ENCODE peak calls at places on chromosomes 2 and 18, in five cellular contexts. One of them, this sample, is unnamed.

GRCh38 chr18:72840109-72840508 is 27.7 kb downstream of the NETO1 start:
- DNase-seq in memory B cell: no peak
- DNase-seq in stimulated activated CD4-positive, alpha-beta T cell treated with anti-CD3 and anti-CD28 coated beads, Interleukin-15, amount 100 ng/mL, for 48 hours: no peak
- DNase-seq in activated T-cell treated with anti-CD3 and anti-CD28 coated beads, Interleukin-2, amount 50 U/mL, for 72 hours: no peak
- DNase-seq in RCC 7860: no peak
- DNase-seq in this sample: no peak

GRCh38 chr18:64219511-64219910 is 70.6 kb upstream of the LINC00305 start:
- DNase-seq in RCC 7860: no peak
- DNase-seq in memory B cell: no peak
- DNase-seq in activated T-cell treated with anti-CD3 and anti-CD28 coated beads, Interleukin-2, amount 50 U/mL, for 72 hours: no peak
- DNase-seq in stimulated activated CD4-positive, alpha-beta T cell treated with anti-CD3 and anti-CD28 coated beads, Interleukin-15, amount 100 ng/mL, for 48 hours: no peak
- DNase-seq in this sample: no peak

GRCh38 chr2:99104006-99104405 is 37.5 kb upstream of the C2orf15 start:
- DNase-seq in stimulated activated CD4-positive, alpha-beta T cell treated with anti-CD3 and anti-CD28 coated beads, Interleukin-15, amount 100 ng/mL, for 48 hours: no peak
- DNase-seq in RCC 7860: no peak
- DNase-seq in activated T-cell treated with anti-CD3 and anti-CD28 coated beads, Interleukin-2, amount 50 U/mL, for 72 hours: no peak
- DNase-seq in memory B cell: no peak
- DNase-seq in this sample: no peak

GRCh38 chr2:156892449-156893335 is 364.8 kb upstream of the GALNT5 start:
- DNase-seq in RCC 7860: peak; percentile 22
- DNase-seq in activated T-cell treated with anti-CD3 and anti-CD28 coated beads, Interleukin-2, amount 50 U/mL, for 72 hours: no peak
- DNase-seq in memory B cell: no peak
- DNase-seq in stimulated activated CD4-positive, alpha-beta T cell treated with anti-CD3 and anti-CD28 coated beads, Interleukin-15, amount 100 ng/mL, for 48 hours: no peak
- DNase-seq in this sample: peak; percentile 29

GRCh38 chr2:101704046-101704466 is 6.5 kb downstream of the MAP4K4 start:
- DNase-seq in activated T-cell treated with anti-CD3 and anti-CD28 coated beads, Interleukin-2, amount 50 U/mL, for 72 hours: peak; percentile 44
- DNase-seq in RCC 7860: no peak
- DNase-seq in memory B cell: no peak
- DNase-seq in stimulated activated CD4-positive, alpha-beta T cell treated with anti-CD3 and anti-CD28 coated beads, Interleukin-15, amount 100 ng/mL, for 48 hours: no peak
- DNase-seq in this sample: peak; percentile 87

GRCh38 chr18:44727291-44727690 is 46.6 kb downstream of the SETBP1 start:
- DNase-seq in stimulated activated CD4-positive, alpha-beta T cell treated with anti-CD3 and anti-CD28 coated beads, Interleukin-15, amount 100 ng/mL, for 48 hours: no peak
- DNase-seq in memory B cell: no peak
- DNase-seq in RCC 7860: no peak
- DNase-seq in activated T-cell treated with anti-CD3 and anti-CD28 coated beads, Interleukin-2, amount 50 U/mL, for 72 hours: no peak
- DNase-seq in this sample: no peak

GRCh38 chr18:62485684-62486083 is 37.1 kb upstream of the ZCCHC2 start:
- DNase-seq in memory B cell: no peak
- DNase-seq in stimulated activated CD4-positive, alpha-beta T cell treated with anti-CD3 and anti-CD28 coated beads, Interleukin-15, amount 100 ng/mL, for 48 hours: no peak
- DNase-seq in RCC 7860: peak; percentile 75
- DNase-seq in activated T-cell treated with anti-CD3 and anti-CD28 coated beads, Interleukin-2, amount 50 U/mL, for 72 hours: peak; percentile 12
- DNase-seq in this sample: peak; percentile 20

GRCh38 chr18:35716169-35716831 is 134.8 kb downstream of the GALNT1 start:
- DNase-seq in memory B cell: no peak
- DNase-seq in stimulated activated CD4-positive, alpha-beta T cell treated with anti-CD3 and anti-CD28 coated beads, Interleukin-15, amount 100 ng/mL, for 48 hours: no peak
- DNase-seq in RCC 7860: no peak
- DNase-seq in activated T-cell treated with anti-CD3 and anti-CD28 coated beads, Interleukin-2, amount 50 U/mL, for 72 hours: no peak
- DNase-seq in this sample: no peak

GRCh38 chr2:190435031-190435677 is 27.0 kb downstream of the MFSD6 start:
- DNase-seq in memory B cell: no peak
- DNase-seq in RCC 7860: no peak
- DNase-seq in stimulated activated CD4-positive, alpha-beta T cell treated with anti-CD3 and anti-CD28 coated beads, Interleukin-15, amount 100 ng/mL, for 48 hours: no peak
- DNase-seq in activated T-cell treated with anti-CD3 and anti-CD28 coated beads, Interleukin-2, amount 50 U/mL, for 72 hours: no peak
- DNase-seq in this sample: no peak

GRCh38 chr2:215653344-215654015 is 217.6 kb upstream of the FN1 start:
- DNase-seq in memory B cell: no peak
- DNase-seq in RCC 7860: no peak
- DNase-seq in stimulated activated CD4-positive, alpha-beta T cell treated with anti-CD3 and anti-CD28 coated beads, Interleukin-15, amount 100 ng/mL, for 48 hours: no peak
- DNase-seq in activated T-cell treated with anti-CD3 and anti-CD28 coated beads, Interleukin-2, amount 50 U/mL, for 72 hours: no peak
- DNase-seq in this sample: peak; percentile 3